ENCODE peak calls at places on chromosome 12, in four cellular contexts. V, G, T and Z are unnamed samples.

GRCh38 chr12:53484686-53485567 is 14.3 kb downstream of the MAP3K12 start:
- DNase-seq in V (peak), G (no peak), T (no peak), Z (no peak)

GRCh38 chr12:110253176-110253575 is 27.9 kb upstream of the ATP2A2 start:
- DNase-seq in V (peak), G (no peak), T (no peak), Z (no peak)

GRCh38 chr12:67727652-67728295 is 79.2 kb downstream of the DYRK2 start:
- DNase-seq in V (no peak), G (no peak), T (no peak), Z (no peak)

GRCh38 chr12:42360747-42361403 is 34.9 kb downstream of the PPHLN1 start:
- DNase-seq in V (no peak), G (no peak), T (peak), Z (no peak)

GRCh38 chr12:131829351-131829794 is 1.2 kb downstream of the MMP17 start:
- DNase-seq in V (peak), G (no peak), T (no peak), Z (no peak)

GRCh38 chr12:121786441-121786825 is 7.1 kb downstream of the RHOF start:
- DNase-seq in V (peak), G (no peak), T (no peak), Z (no peak)

GRCh38 chr12:56080556-56081138 is 682 bp downstream of the ERBB3 start:
- DNase-seq in V (no peak), G (no peak), T (no peak), Z (no peak)

GRCh38 chr12:130161261-130162231 is 718 bp upstream of the FZD10 start:
- DNase-seq in V (no peak), G (no peak), T (peak), Z (no peak)

GRCh38 chr12:51868821-51869489 is 18.9 kb upstream of the ANKRD33 start:
- DNase-seq in V (no peak), G (no peak), T (no peak), Z (no peak)

GRCh38 chr12:26928661-26929060 is 9.1 kb downstream of the INTS13 start:
- DNase-seq in V (no peak), G (no peak), T (no peak), Z (no peak)

GRCh38 chr12:111467092-111467861 is 61.6 kb downstream of the SH2B3 start:
- DNase-seq in V (no peak), G (no peak), T (no peak), Z (no peak)

GRCh38 chr12:127998936-127999467 is 268.0 kb upstream of the TMEM132C start:
- DNase-seq in V (no peak), G (no peak), T (no peak), Z (no peak)